ENCODE peak calls at places on chromosomes 16 and 17, in six cellular contexts. One of them, this sample, is unnamed.

GRCh38 chr16:66580605-66581209 is 1.4 kb downstream of the CMTM2 start:
- DNase-seq in right atrium auricular region: no peak
- DNase-seq in MM.1S: no peak
- DNase-seq in CD4-positive, alpha-beta T cell: no peak
- DNase-seq in endodermal cell: no peak
- DNase-seq in CD8-positive, alpha-beta memory T cell: no peak
- DNase-seq in this sample: no peak

GRCh38 chr17:72445055-72445991 is 324.5 kb downstream of the SOX9 start:
- DNase-seq in right atrium auricular region: no peak
- DNase-seq in MM.1S: no peak
- DNase-seq in CD4-positive, alpha-beta T cell: no peak
- DNase-seq in endodermal cell: no peak
- DNase-seq in CD8-positive, alpha-beta memory T cell: no peak
- DNase-seq in this sample: no peak

GRCh38 chr16:47664653-47665325 is 203.7 kb downstream of the PHKB start:
- DNase-seq in right atrium auricular region: no peak
- DNase-seq in MM.1S: no peak
- DNase-seq in CD4-positive, alpha-beta T cell: no peak
- DNase-seq in endodermal cell: no peak
- DNase-seq in CD8-positive, alpha-beta memory T cell: no peak
- DNase-seq in this sample: no peak

GRCh38 chr17:12917401-12917800 is 100.4 kb downstream of the ELAC2 start:
- DNase-seq in right atrium auricular region: no peak
- DNase-seq in MM.1S: no peak
- DNase-seq in CD4-positive, alpha-beta T cell: no peak
- DNase-seq in endodermal cell: no peak
- DNase-seq in CD8-positive, alpha-beta memory T cell: no peak
- DNase-seq in this sample: no peak

GRCh38 chr17:49717371-49717841 is 9.6 kb upstream of the SLC35B1 start:
- DNase-seq in right atrium auricular region: no peak
- DNase-seq in MM.1S: no peak
- DNase-seq in CD4-positive, alpha-beta T cell: no peak
- DNase-seq in endodermal cell: no peak
- DNase-seq in CD8-positive, alpha-beta memory T cell: no peak
- DNase-seq in this sample: no peak

GRCh38 chr17:44070455-44071197 is at the start of gene G6PC3:
- DNase-seq in right atrium auricular region: peak; percentile 97
- DNase-seq in MM.1S: peak; percentile 97
- DNase-seq in CD4-positive, alpha-beta T cell: peak; percentile 58
- DNase-seq in endodermal cell: peak; percentile 100
- DNase-seq in CD8-positive, alpha-beta memory T cell: peak; percentile 64
- DNase-seq in this sample: peak; percentile 96

GRCh38 chr17:3594056-3594810 is 15.0 kb downstream of the TRPV1 start:
- DNase-seq in right atrium auricular region: peak; percentile 61
- DNase-seq in MM.1S: no peak
- DNase-seq in CD4-positive, alpha-beta T cell: no peak
- DNase-seq in endodermal cell: peak; percentile 63
- DNase-seq in CD8-positive, alpha-beta memory T cell: no peak
- DNase-seq in this sample: no peak

GRCh38 chr16:19716183-19716582 is 1.8 kb downstream of the KNOP1 start:
- DNase-seq in right atrium auricular region: no peak
- DNase-seq in MM.1S: no peak
- DNase-seq in CD4-positive, alpha-beta T cell: no peak
- DNase-seq in endodermal cell: no peak
- DNase-seq in CD8-positive, alpha-beta memory T cell: no peak
- DNase-seq in this sample: no peak

GRCh38 chr17:55436224-55437164 is 14.9 kb upstream of the MMD start:
- DNase-seq in right atrium auricular region: no peak
- DNase-seq in MM.1S: no peak
- DNase-seq in CD4-positive, alpha-beta T cell: no peak
- DNase-seq in endodermal cell: no peak
- DNase-seq in CD8-positive, alpha-beta memory T cell: no peak
- DNase-seq in this sample: no peak

GRCh38 chr17:64384253-64385186 is 6.1 kb downstream of the PECAM1 start:
- DNase-seq in right atrium auricular region: no peak
- DNase-seq in MM.1S: no peak
- DNase-seq in CD4-positive, alpha-beta T cell: no peak
- DNase-seq in endodermal cell: no peak
- DNase-seq in CD8-positive, alpha-beta memory T cell: peak; percentile 41
- DNase-seq in this sample: no peak

GRCh38 chr16:67530013-67530939 is 1.6 kb downstream of the RIPOR1 start:
- DNase-seq in right atrium auricular region: peak; percentile 88
- DNase-seq in MM.1S: peak; percentile 53
- DNase-seq in CD4-positive, alpha-beta T cell: no peak
- DNase-seq in endodermal cell: peak; percentile 64
- DNase-seq in CD8-positive, alpha-beta memory T cell: peak; percentile 24
- DNase-seq in this sample: peak; percentile 81

GRCh38 chr16:35798885-35799426 is 2339.5 kb downstream of the TP53TG3F start:
- DNase-seq in right atrium auricular region: no peak
- DNase-seq in MM.1S: no peak
- DNase-seq in CD4-positive, alpha-beta T cell: no peak
- DNase-seq in endodermal cell: no peak
- DNase-seq in CD8-positive, alpha-beta memory T cell: no peak
- DNase-seq in this sample: no peak

GRCh38 chr16:35795361-35796029 is 2336.1 kb downstream of the TP53TG3F start:
- DNase-seq in right atrium auricular region: no peak
- DNase-seq in MM.1S: peak; percentile 14
- DNase-seq in CD4-positive, alpha-beta T cell: no peak
- DNase-seq in endodermal cell: no peak
- DNase-seq in CD8-positive, alpha-beta memory T cell: no peak
- DNase-seq in this sample: no peak

GRCh38 chr16:35792516-35793285 is 2333.3 kb downstream of the TP53TG3F start:
- DNase-seq in right atrium auricular region: no peak
- DNase-seq in MM.1S: no peak
- DNase-seq in CD4-positive, alpha-beta T cell: no peak
- DNase-seq in endodermal cell: no peak
- DNase-seq in CD8-positive, alpha-beta memory T cell: no peak
- DNase-seq in this sample: no peak

GRCh38 chr16:35797811-35798210 is 2338.4 kb downstream of the TP53TG3F start:
- DNase-seq in right atrium auricular region: no peak
- DNase-seq in MM.1S: no peak
- DNase-seq in CD4-positive, alpha-beta T cell: no peak
- DNase-seq in endodermal cell: no peak
- DNase-seq in CD8-positive, alpha-beta memory T cell: no peak
- DNase-seq in this sample: no peak
- H3K9me3 ChIP-seq in right atrium auricular region: no peaks in the 10 kb centered on the region
- H3K9me3 ChIP-seq in MM.1S: no peaks in the 10 kb centered on the region
- H3K9me3 ChIP-seq in CD4-positive, alpha-beta T cell: peaks cover 24% of the 10 kb centered on the region
- H3K9me3 ChIP-seq in endodermal cell: peaks cover 80% of the 10 kb centered on the region
- H3K9me3 ChIP-seq in CD8-positive, alpha-beta memory T cell: no peaks in the 10 kb centered on the region
- H3K9me3 ChIP-seq in this sample: no peaks in the 10 kb centered on the region

DNA sequence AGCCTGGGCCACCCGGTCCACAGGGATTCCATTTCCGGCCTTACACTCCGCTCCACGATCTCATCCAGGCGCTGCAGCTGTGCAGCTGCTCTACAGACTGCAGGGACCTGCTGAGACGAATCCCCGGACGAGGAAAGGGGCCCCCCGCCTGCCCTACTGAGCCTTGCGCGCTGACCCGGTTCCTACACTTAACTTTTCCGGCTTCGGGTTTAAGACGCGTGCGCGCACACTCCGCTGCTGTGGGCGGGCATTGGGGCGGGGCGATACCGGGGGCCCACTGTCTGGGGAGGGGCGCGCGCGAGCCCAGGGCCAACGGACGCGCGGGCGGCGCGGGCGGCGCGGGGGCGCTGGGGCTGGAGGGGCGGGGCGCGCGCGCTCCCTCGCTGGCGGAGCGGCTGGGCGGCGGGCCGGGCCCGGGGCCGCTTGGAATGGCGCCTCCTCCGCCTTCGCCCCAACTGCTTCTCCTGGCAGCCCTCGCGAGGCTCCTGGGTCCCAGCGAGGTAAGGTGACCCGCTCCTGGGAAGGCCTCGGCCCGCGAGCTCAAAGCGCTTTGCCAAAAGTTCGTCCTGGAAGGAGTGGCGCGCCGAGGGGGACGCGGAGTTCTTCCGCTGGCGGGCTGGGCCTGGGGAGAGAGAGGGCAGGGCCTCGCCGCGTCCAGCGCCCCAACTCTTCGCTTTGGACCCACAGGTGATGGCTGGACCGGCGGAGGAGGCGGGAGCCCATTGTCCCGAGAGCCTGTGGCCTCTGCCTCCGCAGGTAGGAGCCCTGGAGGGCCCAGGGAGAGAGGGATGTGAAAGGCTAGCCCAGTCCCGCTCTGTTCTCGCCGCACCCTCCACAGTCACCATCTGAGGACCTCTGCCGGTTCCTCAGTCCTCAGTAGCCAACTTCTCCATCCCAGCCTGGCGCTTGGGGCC is at the start of gene TP53I13:
- DNase-seq in right atrium auricular region: peak; percentile 84
- DNase-seq in MM.1S: peak; percentile 90
- DNase-seq in CD4-positive, alpha-beta T cell: peak; percentile 93
- DNase-seq in endodermal cell: peak; percentile 97
- DNase-seq in CD8-positive, alpha-beta memory T cell: peak; percentile 78
- DNase-seq in this sample: peak; percentile 90
- H3K9me3 ChIP-seq in right atrium auricular region: no peaks in the 10 kb centered on the region
- H3K9me3 ChIP-seq in MM.1S: no peaks in the 10 kb centered on the region
- H3K9me3 ChIP-seq in CD4-positive, alpha-beta T cell: no peaks in the 10 kb centered on the region
- H3K9me3 ChIP-seq in endodermal cell: no peaks in the 10 kb centered on the region
- H3K9me3 ChIP-seq in CD8-positive, alpha-beta memory T cell: no peaks in the 10 kb centered on the region
- H3K9me3 ChIP-seq in this sample: no peaks in the 10 kb centered on the region

GRCh38 chr16:54115558-54115957 is 171.0 kb downstream of the IRX3 start:
- DNase-seq in right atrium auricular region: no peak
- DNase-seq in MM.1S: no peak
- DNase-seq in CD4-positive, alpha-beta T cell: no peak
- DNase-seq in endodermal cell: no peak
- DNase-seq in CD8-positive, alpha-beta memory T cell: no peak
- DNase-seq in this sample: no peak
- H3K9me3 ChIP-seq in right atrium auricular region: no peaks in the 10 kb centered on the region
- H3K9me3 ChIP-seq in MM.1S: no peaks in the 10 kb centered on the region
- H3K9me3 ChIP-seq in CD4-positive, alpha-beta T cell: no peaks in the 10 kb centered on the region
- H3K9me3 ChIP-seq in endodermal cell: no peaks in the 10 kb centered on the region
- H3K9me3 ChIP-seq in CD8-positive, alpha-beta memory T cell: no peaks in the 10 kb centered on the region
- H3K9me3 ChIP-seq in this sample: no peaks in the 10 kb centered on the region

DNA sequence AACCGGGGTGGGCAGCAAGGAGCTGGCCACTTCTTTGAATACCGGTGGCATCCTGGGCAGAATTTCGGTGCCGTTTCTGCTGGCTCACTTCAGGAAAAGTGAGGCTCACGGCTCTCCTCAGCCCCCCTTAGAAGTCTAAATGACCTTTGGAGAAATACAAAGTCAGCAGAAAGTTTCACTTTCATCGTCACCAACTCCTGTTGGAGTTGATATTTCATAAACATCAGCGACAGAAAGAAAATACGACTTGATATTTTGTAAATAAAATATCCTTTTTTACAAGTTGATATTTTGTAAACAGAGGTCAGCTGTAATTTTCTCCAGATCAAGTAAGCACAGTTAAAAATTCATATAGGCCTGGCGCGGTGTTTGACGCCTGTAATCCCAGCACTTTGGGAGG is 781 bp downstream of the ZNF75A start:
- DNase-seq in right atrium auricular region: no peak
- DNase-seq in MM.1S: no peak
- DNase-seq in CD4-positive, alpha-beta T cell: no peak
- DNase-seq in endodermal cell: no peak
- DNase-seq in CD8-positive, alpha-beta memory T cell: no peak
- DNase-seq in this sample: no peak
- H3K9me3 ChIP-seq in right atrium auricular region: peaks cover 71% of the 10 kb centered on the region
- H3K9me3 ChIP-seq in MM.1S: no peaks in the 10 kb centered on the region
- H3K9me3 ChIP-seq in CD4-positive, alpha-beta T cell: peaks cover 43% of the 10 kb centered on the region
- H3K9me3 ChIP-seq in endodermal cell: peaks cover 79% of the 10 kb centered on the region
- H3K9me3 ChIP-seq in CD8-positive, alpha-beta memory T cell: peaks cover 19% of the 10 kb centered on the region
- H3K9me3 ChIP-seq in this sample: no peaks in the 10 kb centered on the region

GRCh38 chr17:21674242-21674731 is 18.0 kb upstream of the KCNJ18 start:
- DNase-seq in right atrium auricular region: no peak
- DNase-seq in MM.1S: no peak
- DNase-seq in CD4-positive, alpha-beta T cell: no peak
- DNase-seq in endodermal cell: peak; percentile 39
- DNase-seq in CD8-positive, alpha-beta memory T cell: no peak
- DNase-seq in this sample: no peak

GRCh38 chr17:21677126-21677910 is 15.0 kb upstream of the KCNJ18 start:
- DNase-seq in right atrium auricular region: no peak
- DNase-seq in MM.1S: no peak
- DNase-seq in CD4-positive, alpha-beta T cell: no peak
- DNase-seq in endodermal cell: no peak
- DNase-seq in CD8-positive, alpha-beta memory T cell: no peak
- DNase-seq in this sample: no peak

GRCh38 chr17:21677911-21678310 is 14.4 kb upstream of the KCNJ18 start:
- DNase-seq in right atrium auricular region: no peak
- DNase-seq in MM.1S: no peak
- DNase-seq in CD4-positive, alpha-beta T cell: no peak
- DNase-seq in endodermal cell: no peak
- DNase-seq in CD8-positive, alpha-beta memory T cell: no peak
- DNase-seq in this sample: no peak

GRCh38 chr17:21678451-21679081 is 13.8 kb upstream of the KCNJ18 start:
- DNase-seq in right atrium auricular region: no peak
- DNase-seq in MM.1S: no peak
- DNase-seq in CD4-positive, alpha-beta T cell: no peak
- DNase-seq in endodermal cell: no peak
- DNase-seq in CD8-positive, alpha-beta memory T cell: no peak
- DNase-seq in this sample: no peak

GRCh38 chr17:21676281-21677111 is 15.8 kb upstream of the KCNJ18 start:
- DNase-seq in right atrium auricular region: no peak
- DNase-seq in MM.1S: no peak
- DNase-seq in CD4-positive, alpha-beta T cell: no peak
- DNase-seq in endodermal cell: no peak
- DNase-seq in CD8-positive, alpha-beta memory T cell: no peak
- DNase-seq in this sample: no peak
- H3K9me3 ChIP-seq in right atrium auricular region: no peaks in the 10 kb centered on the region
- H3K9me3 ChIP-seq in MM.1S: no peaks in the 10 kb centered on the region
- H3K9me3 ChIP-seq in CD4-positive, alpha-beta T cell: no peaks in the 10 kb centered on the region
- H3K9me3 ChIP-seq in endodermal cell: peaks cover 12% of the 10 kb centered on the region
- H3K9me3 ChIP-seq in CD8-positive, alpha-beta memory T cell: no peaks in the 10 kb centered on the region
- H3K9me3 ChIP-seq in this sample: no peaks in the 10 kb centered on the region

GRCh38 chr16:87076950-87077749 is 240.0 kb downstream of the C16orf95 start:
- DNase-seq in right atrium auricular region: no peak
- DNase-seq in MM.1S: peak; percentile 9
- DNase-seq in CD4-positive, alpha-beta T cell: no peak
- DNase-seq in endodermal cell: peak; percentile 95
- DNase-seq in CD8-positive, alpha-beta memory T cell: no peak
- DNase-seq in this sample: no peak

GRCh38 chr16:87077750-87078127 is 239.5 kb downstream of the C16orf95 start:
- DNase-seq in right atrium auricular region: no peak
- DNase-seq in MM.1S: no peak
- DNase-seq in CD4-positive, alpha-beta T cell: no peak
- DNase-seq in endodermal cell: no peak
- DNase-seq in CD8-positive, alpha-beta memory T cell: no peak
- DNase-seq in this sample: no peak

GRCh38 chr16:87085441-87085840 is 231.8 kb downstream of the C16orf95 start:
- DNase-seq in right atrium auricular region: no peak
- DNase-seq in MM.1S: no peak
- DNase-seq in CD4-positive, alpha-beta T cell: no peak
- DNase-seq in endodermal cell: no peak
- DNase-seq in CD8-positive, alpha-beta memory T cell: no peak
- DNase-seq in this sample: no peak

GRCh38 chr16:87076331-87076949 is 240.8 kb downstream of the C16orf95 start:
- DNase-seq in right atrium auricular region: no peak
- DNase-seq in MM.1S: no peak
- DNase-seq in CD4-positive, alpha-beta T cell: no peak
- DNase-seq in endodermal cell: peak; percentile 30
- DNase-seq in CD8-positive, alpha-beta memory T cell: no peak
- DNase-seq in this sample: no peak

DNA sequence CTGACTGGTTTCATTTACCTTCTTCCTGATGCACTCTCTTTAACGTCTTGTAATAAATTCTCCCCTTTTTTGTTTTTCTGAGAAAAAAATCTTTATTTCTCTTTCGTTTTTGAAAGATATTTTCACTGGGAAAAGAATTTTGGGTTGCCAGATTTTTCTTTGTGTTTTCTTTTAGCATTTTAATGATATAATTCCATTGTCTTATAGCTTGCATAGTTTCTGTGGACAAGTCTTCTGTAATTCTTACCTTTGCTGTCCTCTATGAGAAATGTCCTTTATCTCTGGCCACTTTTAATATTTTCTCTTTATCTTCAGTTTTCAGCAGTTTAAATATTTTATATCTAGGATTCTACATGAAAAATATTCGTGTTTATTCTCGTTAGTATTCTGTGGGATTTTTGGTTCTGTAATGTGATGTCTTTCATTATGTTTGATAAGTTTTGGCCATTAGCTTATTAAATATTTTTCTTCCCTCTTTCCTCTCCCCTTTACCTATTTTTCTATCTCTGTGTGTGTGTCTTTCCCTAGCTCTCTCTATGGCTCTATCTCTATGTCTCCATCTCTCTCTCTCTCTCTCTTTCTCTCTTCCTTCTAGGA is 236.5 kb downstream of the C16orf95 start:
- DNase-seq in right atrium auricular region: no peak
- DNase-seq in MM.1S: no peak
- DNase-seq in CD4-positive, alpha-beta T cell: no peak
- DNase-seq in endodermal cell: no peak
- DNase-seq in CD8-positive, alpha-beta memory T cell: no peak
- DNase-seq in this sample: no peak
- H3K9me3 ChIP-seq in right atrium auricular region: peaks cover 21% of the 10 kb centered on the region
- H3K9me3 ChIP-seq in MM.1S: no peaks in the 10 kb centered on the region
- H3K9me3 ChIP-seq in CD4-positive, alpha-beta T cell: peaks cover 16% of the 10 kb centered on the region
- H3K9me3 ChIP-seq in endodermal cell: peaks cover 40% of the 10 kb centered on the region
- H3K9me3 ChIP-seq in CD8-positive, alpha-beta memory T cell: peaks cover 12% of the 10 kb centered on the region
- H3K9me3 ChIP-seq in this sample: no peaks in the 10 kb centered on the region